ENCODE peak calls at places on chromosome 1, in seven cellular contexts. R is pancreas; O is stimulated activated CD4-positive, alpha-beta T cell treated with anti-CD3 and anti-CD28 coated beads, TNF-alpha, amount 100 ng/mL, for 48 hours; V is H9; D is NCI-H446; I is T-helper 9 cell; M is mesothelial cell of epicardium. Q is an unnamed sample.
A peak's percentile ranks its signal among the peaks of the same experiment; 100 is the strongest.

GRCh38 chr1:88061106-88061829 is 622.8 kb upstream of the PKN2 start:
- DNase-seq in R (no peak), O (no peak), V (peak; percentile 67), D (peak; percentile 84), I (no peak), M (no peak), Q (no peak)

GRCh38 chr1:228084325-228084724 is 1.8 kb downstream of the ARF1 start:
- DNase-seq in R (no peak), O (no peak), V (no peak), D (no peak), I (no peak), M (no peak), Q (no peak)

GRCh38 chr1:46687095-46687659 is 15.5 kb downstream of the TEX38 start:
- DNase-seq in R (peak; percentile 93), O (no peak), V (no peak), D (peak; percentile 93), I (no peak), M (peak; percentile 45), Q (no peak)

GRCh38 chr1:215273838-215274516 is 191.4 kb downstream of the KCNK2 start:
- DNase-seq in R (no peak), O (no peak), V (no peak), D (no peak), I (no peak), M (no peak), Q (no peak)

GRCh38 chr1:221470000-221470698 is 271.7 kb downstream of the DUSP10 start:
- DNase-seq in R (no peak), O (no peak), V (no peak), D (no peak), I (no peak), M (no peak), Q (no peak)

GRCh38 chr1:201759194-201759814 is 69.7 kb upstream of the IPO9 start:
- DNase-seq in R (no peak), O (no peak), V (no peak), D (peak; percentile 49), I (no peak), M (no peak), Q (no peak)

GRCh38 chr1:244749230-244750016 is 86.0 kb upstream of the COX20 start:
- DNase-seq in R (no peak), O (no peak), V (no peak), D (no peak), I (no peak), M (no peak), Q (no peak)

GRCh38 chr1:46094454-46094853 is 38.0 kb downstream of the PIK3R3 start:
- DNase-seq in R (no peak), O (no peak), V (no peak), D (peak; percentile 68), I (no peak), M (no peak), Q (no peak)

GRCh38 chr1:56064705-56065104 is 514.7 kb downstream of the PLPP3 start:
- DNase-seq in R (no peak), O (no peak), V (no peak), D (no peak), I (no peak), M (no peak), Q (no peak)

GRCh38 chr1:158329807-158330206 is 1.5 kb downstream of the CD1B start:
- DNase-seq in R (no peak), O (no peak), V (no peak), D (no peak), I (no peak), M (no peak), Q (no peak)

GRCh38 chr1:92980732-92981647 is 19.7 kb upstream of the DIPK1A start:
- DNase-seq in R (no peak), O (no peak), V (no peak), D (no peak), I (peak; percentile 9), M (no peak), Q (no peak)

Q was measured in GM18507.